ENCODE peak calls at places on chromosomes 4 and X, in four cellular contexts. L is small intestine, M is heart left ventricle, X is sigmoid colon. K is an unnamed sample.

GRCh38 chr4:168553714-168554370 is 57.0 kb downstream of the PALLD start:
- DNase-seq in L (no peak), M (no peak), X (no peak), K (no peak)

GRCh38 chr4:101793397-101793796 is 2.9 kb downstream of the BANK1 start:
- DNase-seq in L (no peak), M (no peak), X (no peak), K (no peak)

GRCh38 chrX:1094934-1095333 is 117.5 kb downstream of the CRLF2 start:
- DNase-seq in L (no peak), M (no peak), X (peak; percentile 7), K (no peak)

GRCh38 chr4:42151568-42152506 is 618 bp downstream of the BEND4 start:
- DNase-seq in L (no peak), M (peak; percentile 16), X (no peak), K (peak; percentile 30)

GRCh38 chr4:7001271-7001670 is 41.9 kb upstream of the TADA2B start:
- DNase-seq in L (no peak), M (no peak), X (no peak), K (no peak)

GRCh38 chr4:86895692-86896488 is 3.7 kb upstream of the C4orf36 start:
- DNase-seq in L (peak; percentile 73), M (no peak), X (no peak), K (no peak)

GRCh38 chr4:17241835-17242234 is 270.1 kb downstream of the QDPR start:
- DNase-seq in L (no peak), M (no peak), X (no peak), K (no peak)

GRCh38 chr4:43136752-43137151 is 244.2 kb downstream of the GRXCR1 start:
- DNase-seq in L (no peak), M (no peak), X (no peak), K (no peak)

GRCh38 chrX:47351706-47352105 is 18.7 kb upstream of the ZNF157 start:
- DNase-seq in L (no peak), M (no peak), X (no peak), K (no peak)

GRCh38 chr4:129043523-129043922 is 49.8 kb downstream of the SCLT1 start:
- DNase-seq in L (no peak), M (no peak), X (no peak), K (no peak)

GRCh38 chr4:36244257-36245084 is at the start of gene ARAP2:
- DNase-seq in L (peak; percentile 69), M (peak; percentile 45), X (peak; percentile 67), K (peak; percentile 80)

GRCh38 chrX:30702736-30703135 is 49.5 kb downstream of the GK start:
- DNase-seq in L (no peak), M (no peak), X (no peak), K (no peak)

GRCh38 chr4:2811830-2812599 is 19.1 kb downstream of the SH3BP2 start:
- DNase-seq in L (peak; percentile 47), M (peak; percentile 78), X (peak; percentile 86), K (peak; percentile 82)

GRCh38 chrX:151167791-151168345 is 8.5 kb upstream of the GPR50 start:
- DNase-seq in L (no peak), M (no peak), X (no peak), K (no peak)

GRCh38 chr4:52266537-52267137 is 215.5 kb downstream of the SPATA18 start:
- DNase-seq in L (no peak), M (no peak), X (peak; percentile 65), K (no peak)

GRCh38 chrX:107672955-107673378 is 44.7 kb downstream of the PRPS1 start:
- DNase-seq in L (peak; percentile 81), M (peak; percentile 55), X (peak; percentile 93), K (peak; percentile 77)

GRCh38 chrX:87664381-87664780 is 146.8 kb downstream of the KLHL4 start:
- DNase-seq in L (no peak), M (no peak), X (no peak), K (no peak)

GRCh38 chr4:169311643-169312365 is 41.0 kb upstream of the SH3RF1 start:
- DNase-seq in L (peak; percentile 59), M (peak; percentile 32), X (no peak), K (peak; percentile 33)

GRCh38 chr4:71009796-71010588 is 16.5 kb downstream of the DCK start:
- DNase-seq in L (peak; percentile 42), M (no peak), X (no peak), K (no peak)

GRCh38 chr4:72899621-72900020 is 169.9 kb downstream of the COX18 start:
- DNase-seq in L (no peak), M (no peak), X (no peak), K (no peak)

GRCh38 chr4:120916937-120917336 is 5.6 kb downstream of the PRDM5 start:
- DNase-seq in L (no peak), M (no peak), X (no peak), K (no peak)

GRCh38 chrX:2462780-2463179 is 38.0 kb downstream of the DHRSX start:
- DNase-seq in L (no peak), M (no peak), X (no peak), K (no peak)

GRCh38 chr4:188295899-188296298 is 156.7 kb downstream of the TRIML1 start:
- DNase-seq in L (no peak), M (no peak), X (no peak), K (no peak)

GRCh38 chr4:188299161-188299560 is 159.9 kb downstream of the TRIML1 start:
- DNase-seq in L (no peak), M (no peak), X (no peak), K (no peak)

GRCh38 chr4:188297873-188298272 is 158.6 kb downstream of the TRIML1 start:
- DNase-seq in L (no peak), M (no peak), X (no peak), K (no peak)
- H3K4me3 ChIP-seq in L (no peak overlapping the region), M (no peak overlapping the region), X (no peak overlapping the region), K (no peak overlapping the region)

GRCh38 chr4:110615366-110616161 is 7.3 kb downstream of the PITX2 start:
- DNase-seq in L (peak; percentile 79), M (no peak), X (no peak), K (no peak)
- H3K4me3 ChIP-seq in L (no peak overlapping the region), M (no peak overlapping the region), X (no peak overlapping the region), K (no peak overlapping the region)

GRCh38 chr4:10090467-10091250 is 25.9 kb downstream of the WDR1 start:
- DNase-seq in L (no peak), M (no peak), X (no peak), K (no peak)
- H3K4me3 ChIP-seq in L (no peak overlapping the region), M (no peak overlapping the region), X (no peak overlapping the region), K (no peak overlapping the region)

GRCh38 chrX:70476934-70477733 is 32.5 kb downstream of the DLG3 start:
- DNase-seq in L (peak; percentile 85), M (no peak), X (peak; percentile 74), K (peak; percentile 39)
- H3K4me3 ChIP-seq in L (no peak overlapping the region), M (no peak overlapping the region), X (peak overlapping the region; percentile 5), K (no peak overlapping the region)

GRCh38 chr4:95545526-95545925 is 3.2 kb downstream of the UNC5C start:
- DNase-seq in L (no peak), M (no peak), X (no peak), K (no peak)
- H3K4me3 ChIP-seq in L (no peak overlapping the region), M (no peak overlapping the region), X (no peak overlapping the region), K (no peak overlapping the region)

DNA sequence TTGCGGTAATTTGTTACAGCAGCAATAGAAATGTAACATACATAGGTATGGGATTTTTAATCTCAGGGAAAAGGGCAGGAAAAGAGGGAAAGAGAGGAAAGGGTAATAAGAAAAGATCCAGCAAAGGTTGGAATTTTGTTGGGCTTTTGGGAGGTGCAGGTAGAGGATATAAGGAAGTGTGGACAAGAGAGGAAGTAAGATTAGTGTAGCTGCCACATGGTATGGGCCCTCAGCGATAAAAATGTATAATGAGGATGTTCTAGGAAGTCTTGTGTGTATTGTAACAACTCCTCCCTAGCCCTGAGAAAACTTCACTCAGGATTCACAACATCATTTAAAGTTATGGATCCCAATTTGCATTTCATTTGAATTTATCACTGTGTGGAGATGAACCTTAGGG is 2.8 kb upstream of the IL21 start:
- DNase-seq in L (no peak), M (no peak), X (no peak), K (no peak)
- H3K4me3 ChIP-seq in L (no peak overlapping the region), M (no peak overlapping the region), X (no peak overlapping the region), K (no peak overlapping the region)